ENCODE peak calls at places on chromosomes 2 and 18, in six cellular contexts. L is tibial nerve, T is right atrium auricular region, S is AG09309, N is A549, K is neural progenitor cell. E is an unnamed sample.

GRCh38 chr2:63424329-63425078 is 163.8 kb downstream of the WDPCP start:
- DNase-seq in L (no peak), T (no peak), S (no peak), N (peak; percentile 64), K (peak; percentile 34), E (no peak)

GRCh38 chr2:240556553-240557100 is 1.2 kb downstream of the ANKMY1 start:
- DNase-seq in L (no peak), T (no peak), S (no peak), N (peak; percentile 71), K (peak; percentile 59), E (no peak)

GRCh38 chr2:167355796-167356195 is 467.5 kb downstream of the XIRP2 start:
- DNase-seq in L (no peak), T (no peak), S (no peak), N (no peak), K (no peak), E (no peak)

GRCh38 chr2:7089284-7089683 is 172.1 kb downstream of the RNF144A start:
- DNase-seq in L (no peak), T (no peak), S (no peak), N (no peak), K (no peak), E (no peak)

GRCh38 chr2:29611261-29611660 is 310.1 kb downstream of the ALK start:
- DNase-seq in L (no peak), T (no peak), S (no peak), N (no peak), K (no peak), E (no peak)

GRCh38 chr2:135638825-135639224 is 102.8 kb upstream of the UBXN4 start:
- DNase-seq in L (no peak), T (no peak), S (no peak), N (no peak), K (peak; percentile 7), E (no peak)

GRCh38 chr2:25692737-25693445 is 19.5 kb upstream of the DTNB start:
- DNase-seq in L (no peak), T (no peak), S (no peak), N (no peak), K (no peak), E (no peak)

GRCh38 chr2:196389670-196390069 is 218.3 kb upstream of the STK17B start:
- DNase-seq in L (no peak), T (no peak), S (no peak), N (no peak), K (no peak), E (no peak)

GRCh38 chr2:38496927-38497669 is 105.6 kb downstream of the HNRNPLL start:
- DNase-seq in L (peak; percentile 52), T (peak; percentile 69), S (no peak), N (no peak), K (no peak), E (no peak)

GRCh38 chr18:35525795-35526475 is 28.2 kb upstream of the INO80C start:
- DNase-seq in L (no peak), T (no peak), S (no peak), N (no peak), K (no peak), E (no peak)

GRCh38 chr2:74379851-74380789 is at the start of gene DCTN1:
- DNase-seq in L (peak; percentile 37), T (no peak), S (peak; percentile 14), N (peak; percentile 26), K (peak; percentile 79), E (no peak)

GRCh38 chr2:54672587-54673456 is 50.6 kb upstream of the EML6 start:
- DNase-seq in L (no peak), T (no peak), S (no peak), N (no peak), K (no peak), E (no peak)

GRCh38 chr2:172745636-172746035 is 10.0 kb downstream of the RAPGEF4 start:
- DNase-seq in L (no peak), T (no peak), S (no peak), N (no peak), K (no peak), E (no peak)

GRCh38 chr18:75132931-75133525 is 75.9 kb downstream of the PTGR3 start:
- DNase-seq in L (no peak), T (peak; percentile 51), S (no peak), N (no peak), K (no peak), E (no peak)

GRCh38 chr2:45649855-45650806 is 1.3 kb upstream of the PRKCE start:
- DNase-seq in L (peak; percentile 84), T (peak; percentile 83), S (no peak), N (peak; percentile 55), K (peak; percentile 82), E (no peak)

GRCh38 chr2:216082805-216083204 is 1.1 kb downstream of the TMEM169 start:
- DNase-seq in L (no peak), T (no peak), S (no peak), N (peak; percentile 14), K (peak; percentile 32), E (no peak)

GRCh38 chr2:28224648-28225471 is 167.8 kb upstream of the FOSL2 start:
- DNase-seq in L (no peak), T (no peak), S (peak; percentile 95), N (no peak), K (peak; percentile 7), E (peak; percentile 91)

GRCh38 chr2:54279385-54279784 is 23.4 kb upstream of the TSPYL6 start:
- DNase-seq in L (no peak), T (no peak), S (no peak), N (peak; percentile 17), K (no peak), E (no peak)

GRCh38 chr2:31433541-31433940 is 19.0 kb upstream of the XDH start:
- DNase-seq in L (no peak), T (no peak), S (no peak), N (no peak), K (no peak), E (no peak)

GRCh38 chr2:233853353-233853752 is 982 bp downstream of the HJURP start:
- DNase-seq in L (no peak), T (no peak), S (no peak), N (peak; percentile 34), K (no peak), E (no peak)

GRCh38 chr2:238524584-238524983 is 97.9 kb downstream of the ASB1 start:
- DNase-seq in L (no peak), T (no peak), S (no peak), N (no peak), K (no peak), E (no peak)

GRCh38 chr2:230914886-230915285 is 10.2 kb downstream of the GPR55 start:
- DNase-seq in L (no peak), T (no peak), S (no peak), N (no peak), K (no peak), E (no peak)

GRCh38 chr18:26458526-26459232 is 89.7 kb downstream of the KCTD1 start:
- DNase-seq in L (no peak), T (no peak), S (peak; percentile 57), N (no peak), K (no peak), E (no peak)

GRCh38 chr2:123179526-123179925 is 845.6 kb upstream of the CNTNAP5 start:
- DNase-seq in L (no peak), T (no peak), S (no peak), N (no peak), K (peak; percentile 3), E (no peak)

GRCh38 chr2:39068757-39069515 is 51.9 kb downstream of the SOS1 start:
- DNase-seq in L (no peak), T (no peak), S (no peak), N (peak; percentile 14), K (peak; percentile 6), E (no peak)

GRCh38 chr18:8895341-8895740 is 190.0 kb downstream of the MTCL1 start:
- DNase-seq in L (no peak), T (no peak), S (no peak), N (no peak), K (no peak), E (no peak)

GRCh38 chr18:9435041-9435440 is 40.3 kb upstream of the RALBP1 start:
- DNase-seq in L (no peak), T (no peak), S (no peak), N (no peak), K (peak; percentile 42), E (no peak)

GRCh38 chr2:19774788-19775156 is 127.0 kb downstream of the TTC32 start:
- DNase-seq in L (no peak), T (no peak), S (no peak), N (no peak), K (peak; percentile 63), E (no peak)

GRCh38 chr2:19772981-19773380 is 128.8 kb downstream of the TTC32 start:
- DNase-seq in L (no peak), T (no peak), S (no peak), N (no peak), K (no peak), E (no peak)

GRCh38 chr2:19767876-19768275 is 133.9 kb downstream of the TTC32 start:
- DNase-seq in L (no peak), T (no peak), S (no peak), N (no peak), K (no peak), E (peak; percentile 55)

GRCh38 chr2:19764998-19765397 is 136.8 kb downstream of the TTC32 start:
- DNase-seq in L (no peak), T (no peak), S (no peak), N (no peak), K (no peak), E (no peak)

GRCh38 chr2:19769513-19769912 is 132.3 kb downstream of the TTC32 start:
- DNase-seq in L (no peak), T (no peak), S (no peak), N (peak; percentile 33), K (no peak), E (no peak)
- TF ChIP-seq CTCF in L (no peak), T (no peak), S (no peak), N (peak; percentile 44), K (no peak), E (peak; percentile 36)

GRCh38 chr2:47346107-47346506 is 56.8 kb upstream of the MSH2 start:
- DNase-seq in L (no peak), T (no peak), S (no peak), N (no peak), K (no peak), E (no peak)

GRCh38 chr2:47339745-47340541 is 63.0 kb upstream of the MSH2 start:
- DNase-seq in L (no peak), T (no peak), S (no peak), N (peak; percentile 59), K (no peak), E (no peak)

GRCh38 chr2:47346669-47347068 is 56.3 kb upstream of the MSH2 start:
- DNase-seq in L (no peak), T (no peak), S (no peak), N (no peak), K (no peak), E (no peak)

GRCh38 chr2:47345584-47345913 is 57.4 kb upstream of the MSH2 start:
- DNase-seq in L (no peak), T (no peak), S (no peak), N (no peak), K (peak; percentile 21), E (no peak)

GRCh38 chr2:47344890-47345583 is 57.9 kb upstream of the MSH2 start:
- DNase-seq in L (peak; percentile 17), T (peak; percentile 72), S (no peak), N (peak; percentile 99), K (peak; percentile 97), E (peak; percentile 63)
- H3K4me3 ChIP-seq in L (peak overlapping the region; percentile 35), T (peak overlapping the region; percentile 32), S (no peak overlapping the region), N (peak overlapping the region; percentile 44), K (peak overlapping the region; percentile 52), E (peak overlapping the region; percentile 56)

GRCh38 chr2:129748653-129749052 is 230.8 kb upstream of the RAB6C start:
- DNase-seq in L (no peak), T (no peak), S (no peak), N (peak; percentile 13), K (peak; percentile 55), E (no peak)
- TF ChIP-seq CTCF in L (no peak), T (no peak), S (no peak), N (no peak), K (peak; percentile 60), E (no peak)

GRCh38 chr2:118845843-118846666 is 1.4 kb downstream of the EN1 start:
- DNase-seq in L (no peak), T (peak; percentile 54), S (no peak), N (no peak), K (peak; percentile 54), E (no peak)
- H3K4me3 ChIP-seq in L (peak overlapping the region; percentile 51), T (peak overlapping the region; percentile 36), S (peak overlapping the region; percentile 70), N (peak overlapping the region; percentile 57), K (no peak overlapping the region), E (no peak overlapping the region)

E was measured in retinal pigment epithelial cell.